ENCODE peak calls at places on chromosomes 6 and 20, in seven cellular contexts. One of them, this sample, is unnamed.
A peak's percentile ranks its signal among the peaks of the same experiment; 100 is the strongest.

GRCh38 chr20:43751167-43752050 is 24.6 kb upstream of the GTSF1L start:
- DNase-seq in mammary epithelial cell: peak; percentile 90
- DNase-seq in heart right ventricle: no peak
- DNase-seq in HFF-Myc: peak; percentile 51
- DNase-seq in left ventricle myocardium inferior: no peak
- DNase-seq in fibroblast of the aortic adventitia: peak; percentile 65
- DNase-seq in tibial artery: no peak
- DNase-seq in this sample: peak; percentile 62

GRCh38 chr20:47241345-47241781 is 115.1 kb downstream of the ZMYND8 start:
- DNase-seq in mammary epithelial cell: no peak
- DNase-seq in heart right ventricle: no peak
- DNase-seq in HFF-Myc: no peak
- DNase-seq in left ventricle myocardium inferior: no peak
- DNase-seq in fibroblast of the aortic adventitia: peak; percentile 99
- DNase-seq in tibial artery: no peak
- DNase-seq in this sample: peak; percentile 79

GRCh38 chr20:63095718-63096654 is 89.2 kb upstream of the BHLHE23 start:
- DNase-seq in mammary epithelial cell: no peak
- DNase-seq in heart right ventricle: peak; percentile 3
- DNase-seq in HFF-Myc: no peak
- DNase-seq in left ventricle myocardium inferior: peak; percentile 8
- DNase-seq in fibroblast of the aortic adventitia: no peak
- DNase-seq in tibial artery: no peak
- DNase-seq in this sample: no peak

GRCh38 chr20:32501709-32502108 is 83.4 kb downstream of the NOL4L start:
- DNase-seq in mammary epithelial cell: peak; percentile 64
- DNase-seq in heart right ventricle: no peak
- DNase-seq in HFF-Myc: no peak
- DNase-seq in left ventricle myocardium inferior: no peak
- DNase-seq in fibroblast of the aortic adventitia: no peak
- DNase-seq in tibial artery: no peak
- DNase-seq in this sample: no peak

GRCh38 chr6:35181933-35182612 is 31.7 kb upstream of the SCUBE3 start:
- DNase-seq in mammary epithelial cell: peak; percentile 72
- DNase-seq in heart right ventricle: peak; percentile 60
- DNase-seq in HFF-Myc: peak; percentile 60
- DNase-seq in left ventricle myocardium inferior: peak; percentile 57
- DNase-seq in fibroblast of the aortic adventitia: peak; percentile 86
- DNase-seq in tibial artery: peak; percentile 79
- DNase-seq in this sample: no peak

GRCh38 chr6:163260911-163261310 is 153.6 kb upstream of the QKI start:
- DNase-seq in mammary epithelial cell: no peak
- DNase-seq in heart right ventricle: no peak
- DNase-seq in HFF-Myc: no peak
- DNase-seq in left ventricle myocardium inferior: no peak
- DNase-seq in fibroblast of the aortic adventitia: no peak
- DNase-seq in tibial artery: no peak
- DNase-seq in this sample: no peak

GRCh38 chr6:21185849-21186478 is 407.6 kb upstream of the SOX4 start:
- DNase-seq in mammary epithelial cell: no peak
- DNase-seq in heart right ventricle: no peak
- DNase-seq in HFF-Myc: no peak
- DNase-seq in left ventricle myocardium inferior: no peak
- DNase-seq in fibroblast of the aortic adventitia: no peak
- DNase-seq in tibial artery: no peak
- DNase-seq in this sample: no peak

GRCh38 chr20:53738945-53739798 is 145.5 kb upstream of the ZNF217 start:
- DNase-seq in mammary epithelial cell: no peak
- DNase-seq in heart right ventricle: no peak
- DNase-seq in HFF-Myc: no peak
- DNase-seq in left ventricle myocardium inferior: no peak
- DNase-seq in fibroblast of the aortic adventitia: no peak
- DNase-seq in tibial artery: no peak
- DNase-seq in this sample: no peak

GRCh38 chr6:85404497-85405174 is 45.2 kb upstream of the NT5E start:
- DNase-seq in mammary epithelial cell: peak; percentile 94
- DNase-seq in heart right ventricle: no peak
- DNase-seq in HFF-Myc: peak; percentile 72
- DNase-seq in left ventricle myocardium inferior: no peak
- DNase-seq in fibroblast of the aortic adventitia: peak; percentile 94
- DNase-seq in tibial artery: no peak
- DNase-seq in this sample: peak; percentile 92

GRCh38 chr6:32568561-32568960 is 21.1 kb downstream of the HLA-DRB1 start:
- DNase-seq in mammary epithelial cell: no peak
- DNase-seq in heart right ventricle: no peak
- DNase-seq in HFF-Myc: no peak
- DNase-seq in left ventricle myocardium inferior: no peak
- DNase-seq in fibroblast of the aortic adventitia: no peak
- DNase-seq in tibial artery: no peak
- DNase-seq in this sample: no peak

GRCh38 chr20:9503530-9504251 is 10.7 kb upstream of the LAMP5 start:
- DNase-seq in mammary epithelial cell: no peak
- DNase-seq in heart right ventricle: no peak
- DNase-seq in HFF-Myc: peak; percentile 24
- DNase-seq in left ventricle myocardium inferior: no peak
- DNase-seq in fibroblast of the aortic adventitia: no peak
- DNase-seq in tibial artery: no peak
- DNase-seq in this sample: peak; percentile 29

GRCh38 chr20:39812116-39812515 is 850.0 kb downstream of the DHX35 start:
- DNase-seq in mammary epithelial cell: peak; percentile 96
- DNase-seq in heart right ventricle: no peak
- DNase-seq in HFF-Myc: no peak
- DNase-seq in left ventricle myocardium inferior: no peak
- DNase-seq in fibroblast of the aortic adventitia: no peak
- DNase-seq in tibial artery: no peak
- DNase-seq in this sample: no peak

GRCh38 chr20:63775096-63775978 is 35.8 kb downstream of the SLC2A4RG start:
- DNase-seq in mammary epithelial cell: no peak
- DNase-seq in heart right ventricle: peak; percentile 55
- DNase-seq in HFF-Myc: no peak
- DNase-seq in left ventricle myocardium inferior: no peak
- DNase-seq in fibroblast of the aortic adventitia: peak; percentile 34
- DNase-seq in tibial artery: no peak
- DNase-seq in this sample: no peak

GRCh38 chr6:130587778-130588520 is 222.1 kb downstream of the TMEM200A start:
- DNase-seq in mammary epithelial cell: peak; percentile 84
- DNase-seq in heart right ventricle: no peak
- DNase-seq in HFF-Myc: peak; percentile 26
- DNase-seq in left ventricle myocardium inferior: no peak
- DNase-seq in fibroblast of the aortic adventitia: peak; percentile 92
- DNase-seq in tibial artery: no peak
- DNase-seq in this sample: peak; percentile 67

GRCh38 chr20:62419759-62420158 is 7.6 kb downstream of the RBBP8NL start:
- DNase-seq in mammary epithelial cell: no peak
- DNase-seq in heart right ventricle: no peak
- DNase-seq in HFF-Myc: no peak
- DNase-seq in left ventricle myocardium inferior: no peak
- DNase-seq in fibroblast of the aortic adventitia: no peak
- DNase-seq in tibial artery: no peak
- DNase-seq in this sample: no peak

GRCh38 chr6:33423777-33424176 is 3.9 kb downstream of the SYNGAP1 start:
- DNase-seq in mammary epithelial cell: no peak
- DNase-seq in heart right ventricle: no peak
- DNase-seq in HFF-Myc: no peak
- DNase-seq in left ventricle myocardium inferior: no peak
- DNase-seq in fibroblast of the aortic adventitia: no peak
- DNase-seq in tibial artery: no peak
- DNase-seq in this sample: no peak

GRCh38 chr6:35419431-35419830 is 32.7 kb upstream of the FANCE start:
- DNase-seq in mammary epithelial cell: no peak
- DNase-seq in heart right ventricle: no peak
- DNase-seq in HFF-Myc: peak; percentile 77
- DNase-seq in left ventricle myocardium inferior: no peak
- DNase-seq in fibroblast of the aortic adventitia: peak; percentile 36
- DNase-seq in tibial artery: no peak
- DNase-seq in this sample: no peak

GRCh38 chr6:160312900-160313299 is 35.3 kb upstream of the SLC22A3 start:
- DNase-seq in mammary epithelial cell: no peak
- DNase-seq in heart right ventricle: no peak
- DNase-seq in HFF-Myc: no peak
- DNase-seq in left ventricle myocardium inferior: no peak
- DNase-seq in fibroblast of the aortic adventitia: no peak
- DNase-seq in tibial artery: no peak
- DNase-seq in this sample: no peak

GRCh38 chr20:1676650-1677049 is 19.1 kb upstream of the SIRPG start:
- DNase-seq in mammary epithelial cell: no peak
- DNase-seq in heart right ventricle: no peak
- DNase-seq in HFF-Myc: no peak
- DNase-seq in left ventricle myocardium inferior: no peak
- DNase-seq in fibroblast of the aortic adventitia: no peak
- DNase-seq in tibial artery: no peak
- DNase-seq in this sample: no peak

GRCh38 chr6:85490516-85491248 is 40.8 kb downstream of the NT5E start:
- DNase-seq in mammary epithelial cell: peak; percentile 53
- DNase-seq in heart right ventricle: no peak
- DNase-seq in HFF-Myc: no peak
- DNase-seq in left ventricle myocardium inferior: no peak
- DNase-seq in fibroblast of the aortic adventitia: peak; percentile 34
- DNase-seq in tibial artery: no peak
- DNase-seq in this sample: no peak

GRCh38 chr6:147805155-147805554 is 296.7 kb downstream of the SAMD5 start:
- DNase-seq in mammary epithelial cell: no peak
- DNase-seq in heart right ventricle: no peak
- DNase-seq in HFF-Myc: no peak
- DNase-seq in left ventricle myocardium inferior: no peak
- DNase-seq in fibroblast of the aortic adventitia: no peak
- DNase-seq in tibial artery: no peak
- DNase-seq in this sample: no peak

GRCh38 chr6:166444446-166444845 is 61.7 kb upstream of the MPC1 start:
- DNase-seq in mammary epithelial cell: no peak
- DNase-seq in heart right ventricle: no peak
- DNase-seq in HFF-Myc: no peak
- DNase-seq in left ventricle myocardium inferior: no peak
- DNase-seq in fibroblast of the aortic adventitia: no peak
- DNase-seq in tibial artery: no peak
- DNase-seq in this sample: no peak

GRCh38 chr6:117728626-117729025 is 53.4 kb downstream of the NUS1 start:
- DNase-seq in mammary epithelial cell: no peak
- DNase-seq in heart right ventricle: no peak
- DNase-seq in HFF-Myc: no peak
- DNase-seq in left ventricle myocardium inferior: no peak
- DNase-seq in fibroblast of the aortic adventitia: no peak
- DNase-seq in tibial artery: no peak
- DNase-seq in this sample: no peak

GRCh38 chr6:28982476-28983266 is 22.4 kb downstream of the ZNF311 start:
- DNase-seq in mammary epithelial cell: peak; percentile 65
- DNase-seq in heart right ventricle: no peak
- DNase-seq in HFF-Myc: no peak
- DNase-seq in left ventricle myocardium inferior: no peak
- DNase-seq in fibroblast of the aortic adventitia: peak; percentile 68
- DNase-seq in tibial artery: no peak
- DNase-seq in this sample: no peak

GRCh38 chr6:91428953-91429560 is 842.2 kb upstream of the MAP3K7 start:
- DNase-seq in mammary epithelial cell: no peak
- DNase-seq in heart right ventricle: no peak
- DNase-seq in HFF-Myc: no peak
- DNase-seq in left ventricle myocardium inferior: no peak
- DNase-seq in fibroblast of the aortic adventitia: no peak
- DNase-seq in tibial artery: no peak
- DNase-seq in this sample: no peak
- TF ChIP-seq CTCF in mammary epithelial cell: no peak
- TF ChIP-seq CTCF in heart right ventricle: peak; percentile 62
- TF ChIP-seq CTCF in HFF-Myc: no peak
- TF ChIP-seq CTCF in left ventricle myocardium inferior: no peak
- TF ChIP-seq CTCF in fibroblast of the aortic adventitia: no peak
- TF ChIP-seq CTCF in tibial artery: no peak
- TF ChIP-seq CTCF in this sample: no peak

GRCh38 chr6:106609699-106610098 is 19.6 kb downstream of the RTN4IP1 start:
- DNase-seq in mammary epithelial cell: peak; percentile 26
- DNase-seq in heart right ventricle: no peak
- DNase-seq in HFF-Myc: no peak
- DNase-seq in left ventricle myocardium inferior: no peak
- DNase-seq in fibroblast of the aortic adventitia: peak; percentile 24
- DNase-seq in tibial artery: no peak
- DNase-seq in this sample: no peak
- TF ChIP-seq CTCF in mammary epithelial cell: peak; percentile 58
- TF ChIP-seq CTCF in heart right ventricle: peak; percentile 12
- TF ChIP-seq CTCF in HFF-Myc: peak; percentile 17
- TF ChIP-seq CTCF in left ventricle myocardium inferior: no peak
- TF ChIP-seq CTCF in fibroblast of the aortic adventitia: peak; percentile 39
- TF ChIP-seq CTCF in tibial artery: no peak
- TF ChIP-seq CTCF in this sample: peak; percentile 28

DNA sequence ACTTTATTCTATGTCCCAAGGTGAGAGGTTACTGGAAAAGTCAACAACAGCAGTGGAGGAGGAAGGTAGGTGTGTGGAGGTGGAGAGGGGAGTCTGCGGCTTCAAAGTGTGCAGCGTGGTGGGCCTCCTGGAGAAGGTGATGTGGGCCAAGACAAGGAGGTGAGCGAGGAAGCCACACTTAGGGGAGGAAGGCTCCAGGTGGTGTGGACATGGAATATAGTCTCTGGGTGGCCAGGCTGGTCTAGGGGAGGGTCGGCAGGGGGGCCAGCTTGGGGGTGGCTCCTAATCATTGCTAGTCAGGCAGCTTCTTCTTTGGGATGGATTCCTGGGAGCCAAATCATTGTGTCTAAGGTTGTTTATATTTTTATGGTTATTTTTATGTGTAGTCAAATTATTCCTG is 111.5 kb upstream of the CDH4 start:
- DNase-seq in mammary epithelial cell: no peak
- DNase-seq in heart right ventricle: no peak
- DNase-seq in HFF-Myc: no peak
- DNase-seq in left ventricle myocardium inferior: no peak
- DNase-seq in fibroblast of the aortic adventitia: no peak
- DNase-seq in tibial artery: no peak
- DNase-seq in this sample: no peak
- TF ChIP-seq CTCF in mammary epithelial cell: no peak
- TF ChIP-seq CTCF in heart right ventricle: no peak
- TF ChIP-seq CTCF in HFF-Myc: no peak
- TF ChIP-seq CTCF in left ventricle myocardium inferior: no peak
- TF ChIP-seq CTCF in fibroblast of the aortic adventitia: no peak
- TF ChIP-seq CTCF in tibial artery: no peak
- TF ChIP-seq CTCF in this sample: no peak

DNA sequence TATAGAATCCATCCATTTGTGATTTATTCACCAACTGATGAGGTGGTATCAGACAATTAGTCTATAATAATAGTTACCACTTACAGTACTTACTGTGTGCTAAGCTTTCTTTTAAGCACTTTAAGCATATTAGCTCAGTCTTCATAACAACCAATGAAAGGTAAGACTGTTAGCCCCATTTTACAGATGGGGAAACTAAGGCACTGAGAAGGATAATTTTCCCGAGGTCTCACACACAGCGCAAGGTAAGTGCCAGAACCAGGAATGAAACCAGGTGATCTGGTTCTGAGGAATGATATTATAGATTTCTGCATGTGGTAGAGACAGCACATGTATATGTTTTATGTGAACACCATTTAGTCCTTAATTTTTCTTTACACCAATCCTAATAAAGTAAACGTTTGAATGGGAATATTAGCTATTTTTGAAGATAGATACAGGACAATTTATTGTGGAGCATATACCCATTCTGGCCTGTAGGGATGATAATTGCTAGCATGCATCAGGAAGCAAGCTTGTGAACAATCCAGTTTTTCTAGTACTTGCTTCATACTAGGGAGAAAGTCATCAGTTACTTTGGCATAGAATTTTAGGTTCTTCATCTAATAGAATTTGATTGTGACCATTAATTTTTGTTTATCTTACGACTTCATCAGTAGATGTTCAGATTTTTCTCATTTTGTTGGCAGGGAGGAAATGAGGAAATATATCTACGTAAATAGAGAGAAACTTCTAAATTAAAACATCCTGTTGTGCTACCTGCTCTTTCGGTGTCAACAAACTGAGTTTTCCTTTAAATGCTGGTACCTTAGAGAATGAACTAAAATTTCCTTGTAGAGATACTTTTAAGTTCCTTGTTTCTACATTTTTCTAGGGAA is 3.0 kb downstream of the YWHAB start:
- DNase-seq in mammary epithelial cell: peak; percentile 54
- DNase-seq in heart right ventricle: no peak
- DNase-seq in HFF-Myc: no peak
- DNase-seq in left ventricle myocardium inferior: no peak
- DNase-seq in fibroblast of the aortic adventitia: peak; percentile 28
- DNase-seq in tibial artery: no peak
- DNase-seq in this sample: no peak
- TF ChIP-seq CTCF in mammary epithelial cell: peak; percentile 54
- TF ChIP-seq CTCF in heart right ventricle: no peak
- TF ChIP-seq CTCF in HFF-Myc: no peak
- TF ChIP-seq CTCF in left ventricle myocardium inferior: peak; percentile 29
- TF ChIP-seq CTCF in fibroblast of the aortic adventitia: peak; percentile 61
- TF ChIP-seq CTCF in tibial artery: no peak
- TF ChIP-seq CTCF in this sample: peak; percentile 36